ENCODE peak calls at places on chromosomes 2 and 18, in ten cellular contexts. One of them, this sample, is unnamed.

GRCh38 chr2:215505044-215505786 is 69.3 kb upstream of the FN1 start:
- DNase-seq in fibroblast of lung: peak
- DNase-seq in GM10248: no peak
- DNase-seq in RWPE1: no peak
- DNase-seq in neural progenitor cell: no peak
- DNase-seq in transverse colon: peak
- DNase-seq in nephron progenitor cell: no peak
- DNase-seq in endodermal cell: no peak
- DNase-seq in B cell: no peak
- DNase-seq in foreskin keratinocyte: no peak
- DNase-seq in this sample: no peak

GRCh38 chr2:121427187-121427689 is 103.4 kb upstream of the RNU4ATAC start:
- DNase-seq in fibroblast of lung: no peak
- DNase-seq in B cell: no peak
- DNase-seq in endodermal cell: no peak
- DNase-seq in RWPE1: no peak
- DNase-seq in foreskin keratinocyte: no peak
- DNase-seq in neural progenitor cell: no peak
- DNase-seq in GM10248: no peak
- DNase-seq in transverse colon: no peak
- DNase-seq in nephron progenitor cell: no peak
- DNase-seq in this sample: no peak

GRCh38 chr2:233059797-233060499 is at the start of gene INPP5D:
- DNase-seq in GM10248: peak
- DNase-seq in endodermal cell: no peak
- DNase-seq in nephron progenitor cell: no peak
- DNase-seq in fibroblast of lung: no peak
- DNase-seq in RWPE1: no peak
- DNase-seq in neural progenitor cell: no peak
- DNase-seq in foreskin keratinocyte: no peak
- DNase-seq in B cell: peak
- DNase-seq in transverse colon: peak
- DNase-seq in this sample: peak

GRCh38 chr18:28175047-28175929 is 1.6 kb downstream of the CDH2 start:
- DNase-seq in transverse colon: no peak
- DNase-seq in foreskin keratinocyte: no peak
- DNase-seq in nephron progenitor cell: peak
- DNase-seq in neural progenitor cell: peak
- DNase-seq in B cell: no peak
- DNase-seq in endodermal cell: peak
- DNase-seq in RWPE1: no peak
- DNase-seq in fibroblast of lung: peak
- DNase-seq in GM10248: peak
- DNase-seq in this sample: no peak

GRCh38 chr2:8030694-8031303 is 651.1 kb upstream of the ID2 start:
- DNase-seq in foreskin keratinocyte: no peak
- DNase-seq in GM10248: no peak
- DNase-seq in nephron progenitor cell: no peak
- DNase-seq in transverse colon: no peak
- DNase-seq in fibroblast of lung: no peak
- DNase-seq in RWPE1: no peak
- DNase-seq in B cell: no peak
- DNase-seq in endodermal cell: no peak
- DNase-seq in neural progenitor cell: no peak
- DNase-seq in this sample: peak

GRCh38 chr2:158699323-158699722 is 95.8 kb upstream of the DAPL1 start:
- DNase-seq in foreskin keratinocyte: no peak
- DNase-seq in nephron progenitor cell: no peak
- DNase-seq in GM10248: no peak
- DNase-seq in RWPE1: no peak
- DNase-seq in B cell: no peak
- DNase-seq in fibroblast of lung: no peak
- DNase-seq in endodermal cell: no peak
- DNase-seq in neural progenitor cell: no peak
- DNase-seq in transverse colon: no peak
- DNase-seq in this sample: no peak

GRCh38 chr18:9513971-9514512 is 38.7 kb downstream of the RALBP1 start:
- DNase-seq in B cell: no peak
- DNase-seq in fibroblast of lung: peak
- DNase-seq in endodermal cell: no peak
- DNase-seq in nephron progenitor cell: no peak
- DNase-seq in foreskin keratinocyte: no peak
- DNase-seq in RWPE1: peak
- DNase-seq in transverse colon: no peak
- DNase-seq in neural progenitor cell: no peak
- DNase-seq in GM10248: no peak
- DNase-seq in this sample: no peak

GRCh38 chr2:235008584-235009044 is 56.8 kb downstream of the SH3BP4 start:
- DNase-seq in transverse colon: peak
- DNase-seq in neural progenitor cell: no peak
- DNase-seq in foreskin keratinocyte: peak
- DNase-seq in endodermal cell: no peak
- DNase-seq in GM10248: no peak
- DNase-seq in B cell: no peak
- DNase-seq in fibroblast of lung: no peak
- DNase-seq in nephron progenitor cell: no peak
- DNase-seq in RWPE1: peak
- DNase-seq in this sample: no peak

GRCh38 chr2:556494-556893 is 120.7 kb downstream of the TMEM18 start:
- DNase-seq in foreskin keratinocyte: no peak
- DNase-seq in transverse colon: no peak
- DNase-seq in neural progenitor cell: no peak
- DNase-seq in GM10248: no peak
- DNase-seq in RWPE1: no peak
- DNase-seq in fibroblast of lung: no peak
- DNase-seq in B cell: no peak
- DNase-seq in endodermal cell: no peak
- DNase-seq in nephron progenitor cell: no peak
- DNase-seq in this sample: no peak

GRCh38 chr18:22168360-22168921 is 948 bp upstream of the GATA6 start:
- DNase-seq in nephron progenitor cell: peak
- DNase-seq in fibroblast of lung: no peak
- DNase-seq in transverse colon: peak
- DNase-seq in RWPE1: peak
- DNase-seq in B cell: no peak
- DNase-seq in neural progenitor cell: peak
- DNase-seq in GM10248: no peak
- DNase-seq in foreskin keratinocyte: no peak
- DNase-seq in endodermal cell: peak
- DNase-seq in this sample: no peak

GRCh38 chr2:175030380-175031271 is 25.4 kb upstream of the CHN1 start:
- DNase-seq in B cell: no peak
- DNase-seq in endodermal cell: peak
- DNase-seq in fibroblast of lung: peak
- DNase-seq in transverse colon: peak
- DNase-seq in nephron progenitor cell: peak
- DNase-seq in GM10248: no peak
- DNase-seq in neural progenitor cell: peak
- DNase-seq in RWPE1: peak
- DNase-seq in foreskin keratinocyte: peak
- DNase-seq in this sample: no peak

DNA sequence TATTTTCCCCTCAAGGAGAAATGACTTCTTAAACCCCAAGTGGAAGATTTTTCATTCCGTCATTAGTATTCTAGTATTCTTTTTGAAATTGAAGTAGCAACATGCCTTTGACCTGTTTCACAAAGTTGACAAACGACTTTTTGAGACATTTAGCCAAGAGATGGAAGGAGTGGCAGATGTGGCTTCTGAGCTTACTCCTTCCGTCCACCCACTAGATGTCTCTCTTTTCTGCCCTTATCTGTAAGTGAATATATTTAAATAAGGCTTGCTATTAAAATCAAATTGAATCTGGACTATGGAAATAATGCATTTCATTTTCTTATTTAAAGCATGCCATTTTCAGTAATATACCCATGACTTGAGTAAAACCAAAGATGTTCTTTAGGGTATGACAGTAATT is 74.1 kb downstream of the ACTR3 start:
- DNase-seq in foreskin keratinocyte: no peak
- DNase-seq in GM10248: no peak
- DNase-seq in nephron progenitor cell: no peak
- DNase-seq in fibroblast of lung: no peak
- DNase-seq in endodermal cell: no peak
- DNase-seq in B cell: no peak
- DNase-seq in neural progenitor cell: no peak
- DNase-seq in RWPE1: no peak
- DNase-seq in transverse colon: no peak
- DNase-seq in this sample: no peak
- TF ChIP-seq CTCF in foreskin keratinocyte: peak
- TF ChIP-seq CTCF in GM10248: no peak
- TF ChIP-seq CTCF in nephron progenitor cell: no peak
- TF ChIP-seq CTCF in fibroblast of lung: no peak
- TF ChIP-seq CTCF in endodermal cell: peak
- TF ChIP-seq CTCF in B cell: no peak
- TF ChIP-seq CTCF in neural progenitor cell: peak
- TF ChIP-seq CTCF in RWPE1: no peak
- TF ChIP-seq CTCF in transverse colon: no peak
- TF ChIP-seq CTCF in this sample: no peak

DNA sequence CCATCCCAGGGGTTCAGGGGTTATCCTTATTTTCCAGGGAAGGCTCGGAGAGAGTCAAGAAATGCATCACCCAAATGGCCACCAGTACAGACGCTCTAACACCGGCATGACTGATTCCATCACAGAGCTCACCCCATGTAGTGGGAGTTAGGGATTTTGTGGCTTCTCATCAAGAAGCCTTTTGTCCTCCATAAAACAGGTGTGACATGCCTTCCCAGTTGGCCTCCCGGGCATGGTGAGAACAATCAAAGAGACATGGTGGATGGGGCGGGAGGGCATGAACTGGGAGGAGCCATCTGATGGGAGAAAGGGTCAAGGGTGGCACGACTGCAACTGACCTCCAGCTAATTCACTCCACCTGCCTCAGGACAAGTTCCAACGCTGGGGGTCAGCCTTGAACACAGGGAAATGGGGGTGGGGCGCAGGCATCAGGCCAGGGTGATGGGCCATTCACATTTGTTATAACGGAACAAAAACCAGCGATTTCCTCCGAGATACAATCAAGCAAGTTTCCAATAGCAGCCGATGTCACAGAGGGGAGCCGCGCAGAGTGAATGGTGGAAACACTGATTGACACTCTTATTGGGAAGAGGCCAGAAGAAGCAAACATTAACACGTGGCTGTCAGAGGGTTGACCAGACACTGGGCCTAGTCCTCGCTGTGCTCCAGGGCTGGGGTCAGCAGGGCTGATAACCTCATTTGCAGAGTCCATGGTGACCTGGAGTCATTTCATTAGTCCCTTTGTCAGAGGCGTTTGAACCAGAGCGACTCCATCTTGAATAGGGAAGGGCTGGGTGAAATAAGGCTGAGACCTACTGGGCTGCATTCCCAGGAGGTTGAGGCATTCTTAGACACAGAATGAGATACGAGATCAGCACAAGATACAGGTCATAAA is 80.5 kb upstream of the HPCAL1 start:
- DNase-seq in transverse colon: no peak
- DNase-seq in B cell: no peak
- DNase-seq in endodermal cell: no peak
- DNase-seq in foreskin keratinocyte: no peak
- DNase-seq in RWPE1: no peak
- DNase-seq in nephron progenitor cell: no peak
- DNase-seq in fibroblast of lung: no peak
- DNase-seq in neural progenitor cell: no peak
- DNase-seq in GM10248: no peak
- DNase-seq in this sample: no peak
- TF ChIP-seq CTCF in transverse colon: no peak
- TF ChIP-seq CTCF in B cell: no peak
- TF ChIP-seq CTCF in endodermal cell: no peak
- TF ChIP-seq CTCF in foreskin keratinocyte: no peak
- TF ChIP-seq CTCF in RWPE1: no peak
- TF ChIP-seq CTCF in nephron progenitor cell: no peak
- TF ChIP-seq CTCF in fibroblast of lung: no peak
- TF ChIP-seq CTCF in neural progenitor cell: no peak
- TF ChIP-seq CTCF in GM10248: no peak
- TF ChIP-seq CTCF in this sample: no peak

GRCh38 chr2:50513724-50514123 is 518.2 kb downstream of the NRXN1 start:
- DNase-seq in RWPE1: no peak
- DNase-seq in transverse colon: no peak
- DNase-seq in GM10248: no peak
- DNase-seq in foreskin keratinocyte: no peak
- DNase-seq in neural progenitor cell: no peak
- DNase-seq in endodermal cell: no peak
- DNase-seq in nephron progenitor cell: no peak
- DNase-seq in fibroblast of lung: no peak
- DNase-seq in B cell: no peak
- DNase-seq in this sample: no peak
- TF ChIP-seq CTCF in RWPE1: no peak
- TF ChIP-seq CTCF in transverse colon: no peak
- TF ChIP-seq CTCF in GM10248: no peak
- TF ChIP-seq CTCF in foreskin keratinocyte: peak
- TF ChIP-seq CTCF in neural progenitor cell: peak
- TF ChIP-seq CTCF in endodermal cell: peak
- TF ChIP-seq CTCF in nephron progenitor cell: no peak
- TF ChIP-seq CTCF in fibroblast of lung: no peak
- TF ChIP-seq CTCF in B cell: no peak
- TF ChIP-seq CTCF in this sample: no peak

DNA sequence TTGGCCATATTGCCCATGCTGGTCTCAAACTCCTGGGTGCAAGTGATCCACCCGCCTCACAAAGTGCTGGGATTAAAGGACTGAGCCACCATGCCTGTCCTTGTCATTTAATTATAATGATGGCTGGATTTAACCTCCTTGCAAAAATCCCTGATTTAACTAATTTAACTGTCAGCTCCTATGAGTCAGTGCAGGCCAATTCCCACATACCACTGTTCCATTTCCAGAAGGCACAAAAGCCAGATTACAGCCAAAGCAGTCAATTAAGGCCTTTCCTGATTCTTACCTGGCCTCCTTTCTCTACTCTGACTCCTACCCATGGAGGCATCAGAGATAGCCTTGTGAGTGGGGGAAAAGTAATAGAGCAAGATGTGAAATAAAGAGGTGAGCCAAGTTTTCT is 12.3 kb upstream of the SLC35F5 start:
- DNase-seq in nephron progenitor cell: no peak
- DNase-seq in fibroblast of lung: peak
- DNase-seq in foreskin keratinocyte: no peak
- DNase-seq in GM10248: no peak
- DNase-seq in B cell: no peak
- DNase-seq in neural progenitor cell: no peak
- DNase-seq in RWPE1: no peak
- DNase-seq in endodermal cell: no peak
- DNase-seq in transverse colon: no peak
- DNase-seq in this sample: no peak
- TF ChIP-seq CTCF in nephron progenitor cell: no peak
- TF ChIP-seq CTCF in fibroblast of lung: no peak
- TF ChIP-seq CTCF in foreskin keratinocyte: no peak
- TF ChIP-seq CTCF in GM10248: no peak
- TF ChIP-seq CTCF in B cell: no peak
- TF ChIP-seq CTCF in neural progenitor cell: no peak
- TF ChIP-seq CTCF in RWPE1: no peak
- TF ChIP-seq CTCF in endodermal cell: no peak
- TF ChIP-seq CTCF in transverse colon: no peak
- TF ChIP-seq CTCF in this sample: no peak

GRCh38 chr2:74576830-74577229 is 22.3 kb downstream of the DOK1 start:
- DNase-seq in neural progenitor cell: no peak
- DNase-seq in foreskin keratinocyte: no peak
- DNase-seq in nephron progenitor cell: no peak
- DNase-seq in transverse colon: no peak
- DNase-seq in endodermal cell: no peak
- DNase-seq in B cell: peak
- DNase-seq in RWPE1: no peak
- DNase-seq in GM10248: no peak
- DNase-seq in fibroblast of lung: peak
- DNase-seq in this sample: no peak
- TF ChIP-seq CTCF in neural progenitor cell: no peak
- TF ChIP-seq CTCF in foreskin keratinocyte: no peak
- TF ChIP-seq CTCF in nephron progenitor cell: no peak
- TF ChIP-seq CTCF in transverse colon: no peak
- TF ChIP-seq CTCF in endodermal cell: no peak
- TF ChIP-seq CTCF in B cell: no peak
- TF ChIP-seq CTCF in RWPE1: no peak
- TF ChIP-seq CTCF in GM10248: no peak
- TF ChIP-seq CTCF in fibroblast of lung: peak
- TF ChIP-seq CTCF in this sample: no peak

GRCh38 chr2:165902929-165903328 is 50.6 kb downstream of the TTC21B start:
- DNase-seq in foreskin keratinocyte: no peak
- DNase-seq in endodermal cell: no peak
- DNase-seq in transverse colon: no peak
- DNase-seq in RWPE1: peak
- DNase-seq in nephron progenitor cell: no peak
- DNase-seq in B cell: no peak
- DNase-seq in GM10248: no peak
- DNase-seq in fibroblast of lung: peak
- DNase-seq in neural progenitor cell: no peak
- DNase-seq in this sample: no peak
- TF ChIP-seq CTCF in foreskin keratinocyte: peak
- TF ChIP-seq CTCF in endodermal cell: no peak
- TF ChIP-seq CTCF in transverse colon: no peak
- TF ChIP-seq CTCF in RWPE1: no peak
- TF ChIP-seq CTCF in nephron progenitor cell: no peak
- TF ChIP-seq CTCF in B cell: no peak
- TF ChIP-seq CTCF in GM10248: peak
- TF ChIP-seq CTCF in fibroblast of lung: no peak
- TF ChIP-seq CTCF in neural progenitor cell: no peak
- TF ChIP-seq CTCF in this sample: no peak

This sample was measured in right atrium auricular region.